ENCODE peak calls at places on chromosomes 12 and 14, in nine cellular contexts. One of them, this sample, is unnamed.

GRCh38 chr12:102427542-102427923 is 52.8 kb downstream of the IGF1 start:
- DNase-seq in right lobe of liver: no peak
- DNase-seq in stomach: no peak
- DNase-seq in Peyer's patch: no peak
- DNase-seq in adrenal gland: no peak
- DNase-seq in sigmoid colon: peak; percentile 69
- DNase-seq in IMR-90: no peak
- DNase-seq in endothelial cell of umbilical vein: no peak
- DNase-seq in HCT116: no peak
- DNase-seq in this sample: peak; percentile 89

GRCh38 chr12:49198431-49199155 is 9.7 kb upstream of the TUBA1A start:
- DNase-seq in Peyer's patch: no peak
- DNase-seq in HCT116: no peak
- DNase-seq in endothelial cell of umbilical vein: peak; percentile 88
- DNase-seq in sigmoid colon: peak; percentile 71
- DNase-seq in stomach: no peak
- DNase-seq in right lobe of liver: no peak
- DNase-seq in IMR-90: peak; percentile 94
- DNase-seq in adrenal gland: peak; percentile 66
- DNase-seq in this sample: no peak

GRCh38 chr14:75229923-75230792 is 48.5 kb upstream of the FOS start:
- DNase-seq in stomach: peak; percentile 74
- DNase-seq in endothelial cell of umbilical vein: peak; percentile 50
- DNase-seq in Peyer's patch: no peak
- DNase-seq in IMR-90: peak; percentile 34
- DNase-seq in adrenal gland: no peak
- DNase-seq in sigmoid colon: no peak
- DNase-seq in right lobe of liver: no peak
- DNase-seq in HCT116: peak; percentile 72
- DNase-seq in this sample: peak; percentile 88

GRCh38 chr14:64213853-64214570 is 80.2 kb downstream of the ESR2 start:
- DNase-seq in IMR-90: no peak
- DNase-seq in endothelial cell of umbilical vein: no peak
- DNase-seq in right lobe of liver: no peak
- DNase-seq in Peyer's patch: no peak
- DNase-seq in HCT116: no peak
- DNase-seq in sigmoid colon: no peak
- DNase-seq in adrenal gland: no peak
- DNase-seq in stomach: no peak
- DNase-seq in this sample: peak; percentile 28

GRCh38 chr12:99282670-99283069 is 364.9 kb upstream of the GARIN6 start:
- DNase-seq in HCT116: no peak
- DNase-seq in stomach: no peak
- DNase-seq in Peyer's patch: no peak
- DNase-seq in sigmoid colon: no peak
- DNase-seq in right lobe of liver: no peak
- DNase-seq in IMR-90: no peak
- DNase-seq in adrenal gland: no peak
- DNase-seq in endothelial cell of umbilical vein: no peak
- DNase-seq in this sample: no peak

GRCh38 chr12:93098077-93098476 is 169.0 kb upstream of the EEA1 start:
- DNase-seq in IMR-90: peak; percentile 35
- DNase-seq in HCT116: peak; percentile 63
- DNase-seq in stomach: peak; percentile 72
- DNase-seq in Peyer's patch: no peak
- DNase-seq in sigmoid colon: no peak
- DNase-seq in right lobe of liver: peak; percentile 27
- DNase-seq in endothelial cell of umbilical vein: peak; percentile 53
- DNase-seq in adrenal gland: peak; percentile 51
- DNase-seq in this sample: no peak

GRCh38 chr14:32507029-32507984 is 178.2 kb downstream of the AKAP6 start:
- DNase-seq in sigmoid colon: no peak
- DNase-seq in IMR-90: peak; percentile 90
- DNase-seq in HCT116: peak; percentile 33
- DNase-seq in right lobe of liver: no peak
- DNase-seq in stomach: no peak
- DNase-seq in endothelial cell of umbilical vein: no peak
- DNase-seq in adrenal gland: no peak
- DNase-seq in Peyer's patch: no peak
- DNase-seq in this sample: peak; percentile 73

GRCh38 chr12:116466536-116466935 is 92.6 kb upstream of the MAP1LC3B2 start:
- DNase-seq in right lobe of liver: no peak
- DNase-seq in Peyer's patch: no peak
- DNase-seq in adrenal gland: no peak
- DNase-seq in IMR-90: peak; percentile 69
- DNase-seq in endothelial cell of umbilical vein: peak; percentile 61
- DNase-seq in sigmoid colon: no peak
- DNase-seq in HCT116: no peak
- DNase-seq in stomach: no peak
- DNase-seq in this sample: no peak

GRCh38 chr14:55654233-55654632 is 74.2 kb downstream of the KTN1 start:
- DNase-seq in stomach: no peak
- DNase-seq in endothelial cell of umbilical vein: no peak
- DNase-seq in adrenal gland: no peak
- DNase-seq in Peyer's patch: no peak
- DNase-seq in right lobe of liver: no peak
- DNase-seq in HCT116: no peak
- DNase-seq in sigmoid colon: no peak
- DNase-seq in IMR-90: no peak
- DNase-seq in this sample: no peak

GRCh38 chr14:104557086-104557485 is 22.5 kb upstream of the C14orf180 start:
- DNase-seq in stomach: no peak
- DNase-seq in adrenal gland: no peak
- DNase-seq in HCT116: no peak
- DNase-seq in endothelial cell of umbilical vein: no peak
- DNase-seq in IMR-90: no peak
- DNase-seq in right lobe of liver: peak; percentile 3
- DNase-seq in Peyer's patch: no peak
- DNase-seq in sigmoid colon: peak; percentile 40
- DNase-seq in this sample: no peak

GRCh38 chr12:27193106-27193505 is 51.0 kb upstream of the STK38L start:
- DNase-seq in HCT116: no peak
- DNase-seq in sigmoid colon: no peak
- DNase-seq in Peyer's patch: no peak
- DNase-seq in right lobe of liver: no peak
- DNase-seq in stomach: no peak
- DNase-seq in adrenal gland: no peak
- DNase-seq in IMR-90: peak; percentile 94
- DNase-seq in endothelial cell of umbilical vein: no peak
- DNase-seq in this sample: no peak

GRCh38 chr14:88299865-88300264 is 23.2 kb downstream of the KCNK10 start:
- DNase-seq in HCT116: no peak
- DNase-seq in IMR-90: no peak
- DNase-seq in right lobe of liver: no peak
- DNase-seq in stomach: no peak
- DNase-seq in sigmoid colon: no peak
- DNase-seq in adrenal gland: peak; percentile 17
- DNase-seq in Peyer's patch: no peak
- DNase-seq in endothelial cell of umbilical vein: no peak
- DNase-seq in this sample: no peak

GRCh38 chr12:51253276-51253675 is 14.7 kb downstream of the DAZAP2 start:
- DNase-seq in adrenal gland: peak; percentile 1
- DNase-seq in HCT116: no peak
- DNase-seq in endothelial cell of umbilical vein: no peak
- DNase-seq in right lobe of liver: no peak
- DNase-seq in sigmoid colon: no peak
- DNase-seq in stomach: no peak
- DNase-seq in Peyer's patch: no peak
- DNase-seq in IMR-90: no peak
- DNase-seq in this sample: no peak

GRCh38 chr14:105473677-105474477 is 744 bp upstream of the CRIP2 start:
- DNase-seq in Peyer's patch: peak; percentile 84
- DNase-seq in right lobe of liver: peak; percentile 88
- DNase-seq in stomach: peak; percentile 85
- DNase-seq in endothelial cell of umbilical vein: peak; percentile 91
- DNase-seq in adrenal gland: peak; percentile 87
- DNase-seq in HCT116: peak; percentile 66
- DNase-seq in sigmoid colon: peak; percentile 92
- DNase-seq in IMR-90: peak; percentile 78
- DNase-seq in this sample: no peak

GRCh38 chr14:32559048-32559447 is 229.9 kb downstream of the AKAP6 start:
- DNase-seq in endothelial cell of umbilical vein: no peak
- DNase-seq in right lobe of liver: no peak
- DNase-seq in stomach: no peak
- DNase-seq in Peyer's patch: no peak
- DNase-seq in HCT116: no peak
- DNase-seq in sigmoid colon: no peak
- DNase-seq in IMR-90: peak; percentile 19
- DNase-seq in adrenal gland: no peak
- DNase-seq in this sample: no peak

GRCh38 chr12:15719230-15719629 is 70.0 kb downstream of the EPS8 start:
- DNase-seq in Peyer's patch: no peak
- DNase-seq in sigmoid colon: no peak
- DNase-seq in endothelial cell of umbilical vein: peak; percentile 21
- DNase-seq in right lobe of liver: no peak
- DNase-seq in stomach: no peak
- DNase-seq in adrenal gland: no peak
- DNase-seq in IMR-90: no peak
- DNase-seq in HCT116: no peak
- DNase-seq in this sample: no peak

DNA sequence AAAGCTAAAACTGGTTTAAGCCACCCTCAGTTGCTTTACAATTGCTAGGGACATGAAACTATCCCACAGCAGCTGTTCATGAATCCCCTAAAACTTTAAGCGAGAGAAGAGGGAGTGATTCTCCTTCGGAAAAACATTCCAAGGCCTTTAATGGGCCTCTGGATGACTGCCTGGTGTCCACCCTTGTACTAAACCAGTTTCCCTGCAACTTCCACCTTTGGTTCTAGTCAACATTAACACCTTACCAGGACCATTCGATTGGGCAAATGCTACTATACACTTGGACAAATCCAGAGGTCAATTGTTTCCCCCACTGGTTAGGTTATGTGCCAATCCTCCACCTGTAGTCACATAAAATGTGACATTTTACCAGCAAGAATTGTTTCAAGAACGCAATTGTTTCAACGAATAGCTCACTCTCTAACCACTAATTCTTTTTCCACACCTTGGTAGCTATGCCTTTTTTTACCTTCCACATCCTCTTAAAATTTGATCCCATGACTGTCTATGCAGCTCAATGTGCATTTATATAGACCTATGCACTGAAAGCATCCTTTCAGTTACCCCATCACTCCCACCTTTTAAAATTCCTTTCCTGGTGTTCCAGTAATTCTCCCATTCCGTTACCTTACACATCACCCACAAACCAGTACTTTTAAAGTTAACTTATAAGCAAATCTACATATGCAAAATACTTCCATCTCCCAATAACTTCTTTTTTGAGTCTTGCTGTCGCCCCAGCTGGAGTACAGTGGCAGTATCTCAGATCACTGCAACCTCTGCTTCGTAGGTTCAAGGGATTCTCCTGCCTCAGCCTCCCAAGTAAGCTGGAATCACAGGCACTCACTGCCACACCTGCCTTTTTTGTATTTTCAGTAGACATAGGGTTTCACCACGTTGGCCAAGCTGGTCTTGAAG is 3.6 kb downstream of the UBC start:
- DNase-seq in Peyer's patch: no peak
- DNase-seq in adrenal gland: no peak
- DNase-seq in IMR-90: peak; percentile 42
- DNase-seq in endothelial cell of umbilical vein: no peak
- DNase-seq in HCT116: no peak
- DNase-seq in right lobe of liver: no peak
- DNase-seq in stomach: no peak
- DNase-seq in sigmoid colon: no peak
- DNase-seq in this sample: no peak
- TF ChIP-seq POLR2A in Peyer's patch: peak; percentile 63
- TF ChIP-seq POLR2A in adrenal gland: peak; percentile 46
- TF ChIP-seq POLR2A in IMR-90: peak; percentile 92
- TF ChIP-seq POLR2A in endothelial cell of umbilical vein: no peak
- TF ChIP-seq POLR2A in HCT116: peak; percentile 54
- TF ChIP-seq POLR2A in right lobe of liver: peak; percentile 69
- TF ChIP-seq POLR2A in stomach: peak; percentile 44
- TF ChIP-seq POLR2A in sigmoid colon: peak; percentile 39
- TF ChIP-seq POLR2A in this sample: peak; percentile 43

GRCh38 chr12:47811070-47811391 is 8.7 kb downstream of the HDAC7 start:
- DNase-seq in IMR-90: no peak
- DNase-seq in adrenal gland: no peak
- DNase-seq in stomach: no peak
- DNase-seq in right lobe of liver: no peak
- DNase-seq in endothelial cell of umbilical vein: no peak
- DNase-seq in HCT116: no peak
- DNase-seq in sigmoid colon: no peak
- DNase-seq in Peyer's patch: no peak
- DNase-seq in this sample: no peak
- H3K27ac ChIP-seq in IMR-90: peak overlapping the region; percentile 55
- H3K27ac ChIP-seq in adrenal gland: peak overlapping the region; percentile 96
- H3K27ac ChIP-seq in stomach: peak overlapping the region; percentile 99
- H3K27ac ChIP-seq in right lobe of liver: peak overlapping the region; percentile 54
- H3K27ac ChIP-seq in endothelial cell of umbilical vein: peak overlapping the region; percentile 93
- H3K27ac ChIP-seq in HCT116: no peak overlapping the region
- H3K27ac ChIP-seq in sigmoid colon: peak overlapping the region; percentile 99
- H3K27ac ChIP-seq in Peyer's patch: peak overlapping the region; percentile 98
- H3K27ac ChIP-seq in this sample: peak overlapping the region; percentile 85

DNA sequence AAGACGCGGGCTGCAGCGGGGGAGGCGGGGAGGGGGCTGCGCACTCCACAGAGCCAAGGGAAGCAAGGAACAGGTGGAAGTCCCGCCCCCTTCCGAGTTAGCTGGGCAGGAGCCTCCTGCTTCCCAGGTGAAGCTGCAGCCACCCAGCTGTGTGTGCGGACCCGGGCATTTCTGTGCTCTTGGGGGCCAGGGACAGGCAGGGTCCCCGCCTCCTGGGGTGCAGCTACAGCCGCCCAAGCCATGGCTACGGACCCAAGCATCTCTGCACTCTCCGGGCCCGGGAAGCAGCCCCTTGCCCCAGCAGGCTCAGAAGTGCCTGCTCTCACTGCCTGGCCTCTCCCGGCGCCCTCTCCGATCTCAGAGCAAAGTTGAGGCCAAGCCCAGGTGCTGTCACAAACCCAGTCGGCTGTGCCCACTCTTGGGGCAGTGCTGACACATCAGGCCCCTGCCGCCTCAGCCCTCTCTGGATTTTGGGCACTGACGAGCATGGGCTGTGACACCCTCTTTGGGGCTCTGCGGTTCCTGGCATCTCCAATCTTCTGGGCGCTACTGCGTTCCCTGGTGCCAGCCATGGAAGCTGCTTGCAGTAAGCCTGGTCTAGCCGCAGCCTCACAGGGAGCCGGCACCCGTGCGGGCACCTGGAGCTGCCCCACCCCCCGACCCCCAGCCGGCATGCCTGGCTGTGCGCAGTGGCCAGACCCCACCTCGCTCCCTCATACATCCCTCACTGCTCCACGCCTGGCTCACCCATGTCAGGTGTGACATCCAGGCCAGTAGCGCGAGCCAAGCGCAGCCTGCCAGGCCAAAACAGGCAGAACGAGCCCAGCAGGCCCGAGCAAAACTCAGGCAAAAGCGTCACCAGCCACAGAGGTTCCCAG is 8.5 kb upstream of the MGAT4C start:
- DNase-seq in right lobe of liver: no peak
- DNase-seq in Peyer's patch: peak; percentile 58
- DNase-seq in sigmoid colon: peak; percentile 56
- DNase-seq in IMR-90: no peak
- DNase-seq in HCT116: no peak
- DNase-seq in adrenal gland: no peak
- DNase-seq in stomach: peak; percentile 71
- DNase-seq in endothelial cell of umbilical vein: no peak
- DNase-seq in this sample: no peak
- H3K4me3 ChIP-seq in right lobe of liver: no peak overlapping the region
- H3K4me3 ChIP-seq in Peyer's patch: peak overlapping the region; percentile 42
- H3K4me3 ChIP-seq in sigmoid colon: no peak overlapping the region
- H3K4me3 ChIP-seq in IMR-90: no peak overlapping the region
- H3K4me3 ChIP-seq in HCT116: no peak overlapping the region
- H3K4me3 ChIP-seq in adrenal gland: no peak overlapping the region
- H3K4me3 ChIP-seq in stomach: peak overlapping the region; percentile 43
- H3K4me3 ChIP-seq in endothelial cell of umbilical vein: peak overlapping the region; percentile 13
- H3K4me3 ChIP-seq in this sample: no peak overlapping the region

GRCh38 chr12:124328116-124328515 is 33.2 kb downstream of the RFLNA start:
- DNase-seq in right lobe of liver: no peak
- DNase-seq in adrenal gland: no peak
- DNase-seq in endothelial cell of umbilical vein: no peak
- DNase-seq in Peyer's patch: no peak
- DNase-seq in sigmoid colon: no peak
- DNase-seq in IMR-90: no peak
- DNase-seq in stomach: peak; percentile 57
- DNase-seq in HCT116: no peak
- DNase-seq in this sample: peak; percentile 78
- TF ChIP-seq POLR2A in right lobe of liver: no peak
- TF ChIP-seq POLR2A in adrenal gland: no peak
- TF ChIP-seq POLR2A in endothelial cell of umbilical vein: no peak
- TF ChIP-seq POLR2A in Peyer's patch: no peak
- TF ChIP-seq POLR2A in sigmoid colon: no peak
- TF ChIP-seq POLR2A in IMR-90: no peak
- TF ChIP-seq POLR2A in stomach: no peak
- TF ChIP-seq POLR2A in HCT116: no peak
- TF ChIP-seq POLR2A in this sample: no peak